ENCODE peak calls at places on chromosome 18, in eight cellular contexts. U is neural crest cell; H is fibroblast of pulmonary artery; D is stimulated activated CD4-positive, alpha-beta T cell treated with anti-CD3 and anti-CD28 coated beads, Interleukin-12 subunit alpha, Interleukin-12 subunit beta, amount 100 ng/mL, for 48 hours; N is T-helper 9 cell; Z is ureter; F is H9; K is stimulated activated CD8-positive, alpha-beta memory T cell treated with anti-CD3 and anti-CD28 coated beads, Interleukin-4, amount 100 ng/mL, for 4 hours. C is an unnamed sample.

GRCh38 chr18:42086288-42086687 is 131.3 kb downstream of the PIK3C3 start:
- DNase-seq in U (no peak), H (peak), D (no peak), N (no peak), Z (no peak), F (no peak), K (no peak), C (no peak)

GRCh38 chr18:4333043-4333442 is 122.1 kb downstream of the DLGAP1 start:
- DNase-seq in U (no peak), H (no peak), D (no peak), N (no peak), Z (no peak), F (no peak), K (no peak), C (no peak)

GRCh38 chr18:57833441-57834101 is 30.5 kb upstream of the ATP8B1 start:
- DNase-seq in U (no peak), H (peak), D (no peak), N (no peak), Z (no peak), F (no peak), K (no peak), C (no peak)

GRCh38 chr18:51391731-51392130 is 194.2 kb upstream of the MEX3C start:
- DNase-seq in U (no peak), H (no peak), D (no peak), N (no peak), Z (no peak), F (no peak), K (no peak), C (no peak)

GRCh38 chr18:22544626-22545025 is 126.9 kb upstream of the CTAGE1 start:
- DNase-seq in U (no peak), H (no peak), D (no peak), N (no peak), Z (no peak), F (no peak), K (no peak), C (no peak)

GRCh38 chr18:78721281-78721949 is 258.2 kb upstream of the SALL3 start:
- DNase-seq in U (no peak), H (no peak), D (no peak), N (no peak), Z (no peak), F (peak), K (no peak), C (peak)

GRCh38 chr18:80033181-80034067 is 810 bp upstream of the RBFA start:
- DNase-seq in U (peak), H (peak), D (peak), N (peak), Z (no peak), F (peak), K (peak), C (peak)

GRCh38 chr18:45874501-45875184 is 49.2 kb downstream of the SIGLEC15 start:
- DNase-seq in U (no peak), H (no peak), D (peak), N (peak), Z (no peak), F (no peak), K (peak), C (no peak)

GRCh38 chr18:47748093-47748796 is 182.2 kb downstream of the SMAD2 start:
- DNase-seq in U (no peak), H (no peak), D (no peak), N (no peak), Z (no peak), F (no peak), K (no peak), C (no peak)

GRCh38 chr18:77119851-77120491 is 12.6 kb downstream of the MBP start:
- DNase-seq in U (no peak), H (no peak), D (no peak), N (no peak), Z (no peak), F (no peak), K (no peak), C (no peak)

GRCh38 chr18:6056171-6056932 is 161.0 kb upstream of the TMEM200C start:
- DNase-seq in U (peak), H (peak), D (no peak), N (no peak), Z (no peak), F (no peak), K (no peak), C (no peak)

GRCh38 chr18:46310258-46310657 is 206.1 kb downstream of the HAUS1 start:
- DNase-seq in U (no peak), H (no peak), D (no peak), N (no peak), Z (no peak), F (no peak), K (no peak), C (no peak)

GRCh38 chr18:5295231-5295920 is at the start of gene ZBTB14:
- DNase-seq in U (peak), H (peak), D (peak), N (peak), Z (peak), F (peak), K (peak), C (peak)

GRCh38 chr18:77135339-77136075 is 2.9 kb upstream of the MBP start:
- DNase-seq in U (no peak), H (no peak), D (no peak), N (no peak), Z (no peak), F (no peak), K (no peak), C (no peak)

GRCh38 chr18:28041366-28041765 is 135.6 kb downstream of the CDH2 start:
- DNase-seq in U (no peak), H (peak), D (no peak), N (no peak), Z (no peak), F (no peak), K (no peak), C (no peak)

GRCh38 chr18:27750014-27750413 is 426.9 kb downstream of the CDH2 start:
- DNase-seq in U (peak), H (peak), D (no peak), N (no peak), Z (no peak), F (peak), K (no peak), C (peak)

GRCh38 chr18:36527740-36528455 is 230.4 kb downstream of the FHOD3 start:
- DNase-seq in U (no peak), H (no peak), D (no peak), N (no peak), Z (no peak), F (no peak), K (no peak), C (no peak)

GRCh38 chr18:8212893-8213805 is 396.1 kb upstream of the RAB12 start:
- DNase-seq in U (no peak), H (peak), D (no peak), N (no peak), Z (no peak), F (no peak), K (no peak), C (no peak)

GRCh38 chr18:7117390-7118355 is at the start of gene LAMA1:
- DNase-seq in U (peak), H (peak), D (no peak), N (no peak), Z (no peak), F (peak), K (no peak), C (peak)

GRCh38 chr18:80034068-80034851 is at the start of gene RBFA:
- DNase-seq in U (peak), H (peak), D (peak), N (peak), Z (peak), F (no peak), K (peak), C (peak)

GRCh38 chr18:44771957-44772917 is 91.5 kb downstream of the SETBP1 start:
- DNase-seq in U (no peak), H (no peak), D (no peak), N (no peak), Z (no peak), F (no peak), K (no peak), C (no peak)

GRCh38 chr18:8480506-8481328 is 128.5 kb upstream of the RAB12 start:
- DNase-seq in U (peak), H (peak), D (no peak), N (no peak), Z (no peak), F (peak), K (no peak), C (peak)

GRCh38 chr18:63511285-63511684 is 30.9 kb upstream of the SERPINB12 start:
- DNase-seq in U (peak), H (peak), D (no peak), N (no peak), Z (no peak), F (peak), K (no peak), C (peak)

GRCh38 chr18:54020346-54020745 is 204.1 kb downstream of the MBD2 start:
- DNase-seq in U (no peak), H (no peak), D (no peak), N (no peak), Z (no peak), F (no peak), K (no peak), C (no peak)

GRCh38 chr18:79723628-79724027 is 44.0 kb downstream of the CTDP1 start:
- DNase-seq in U (no peak), H (no peak), D (no peak), N (no peak), Z (no peak), F (no peak), K (no peak), C (no peak)

GRCh38 chr18:76616373-76616772 is 121.3 kb upstream of the ZNF516 start:
- DNase-seq in U (no peak), H (no peak), D (no peak), N (no peak), Z (no peak), F (no peak), K (no peak), C (no peak)

GRCh38 chr18:24600076-24600654 is 139.7 kb downstream of the HRH4 start:
- DNase-seq in U (peak), H (peak), D (no peak), N (no peak), Z (no peak), F (no peak), K (no peak), C (peak)

GRCh38 chr18:28176933-28177827 is at the start of gene CDH2:
- DNase-seq in U (peak), H (peak), D (no peak), N (no peak), Z (no peak), F (peak), K (no peak), C (peak)

C was measured in iPS-NIHi11.